ENCODE peak calls at places on chromosome 11, in six cellular contexts. G is NCI-H187, I is anterior cingulate cortex, U is GM13976, W is A549, F is Peyer's patch. N is an unnamed sample.

GRCh38 chr11:128240546-128240945 is 346.8 kb downstream of the ETS1 start:
- DNase-seq in G (no peak), F (no peak), U (no peak), I (no peak), W (no peak), N (peak; percentile 62)

GRCh38 chr11:76232026-76232665 is 25.8 kb upstream of the WNT11 start:
- DNase-seq in W (no peak), I (no peak), U (peak; percentile 83), F (no peak), G (no peak), N (no peak)

GRCh38 chr11:3180869-3181268 is 15.8 kb upstream of the OSBPL5 start:
- DNase-seq in F (no peak), G (no peak), U (no peak), W (no peak), I (no peak), N (no peak)

GRCh38 chr11:128814856-128815705 is 52.0 kb downstream of the KCNJ1 start:
- DNase-seq in I (no peak), G (no peak), U (no peak), W (no peak), F (no peak), N (peak; percentile 39)

GRCh38 chr11:44565008-44565745 is at the start of gene CD82:
- DNase-seq in I (peak; percentile 99), U (peak; percentile 98), W (peak; percentile 96), F (peak; percentile 100), G (peak; percentile 83), N (peak; percentile 93)

GRCh38 chr11:9691865-9692264 is 28.0 kb downstream of the SWAP70 start:
- DNase-seq in U (no peak), F (no peak), W (no peak), I (no peak), G (no peak), N (no peak)

GRCh38 chr11:13336246-13336873 is 58.8 kb downstream of the BMAL1 start:
- DNase-seq in W (peak; percentile 61), F (no peak), U (no peak), G (no peak), I (no peak), N (no peak)

GRCh38 chr11:62708423-62709261 is 1.2 kb downstream of the GNG3 start:
- DNase-seq in U (no peak), G (no peak), F (peak; percentile 62), I (no peak), W (no peak), N (no peak)

GRCh38 chr11:71145368-71145767 is 107.0 kb downstream of the SHANK2 start:
- DNase-seq in G (no peak), I (no peak), F (no peak), U (no peak), W (no peak), N (no peak)

GRCh38 chr11:131770801-131771200 is 400.4 kb downstream of the NTM start:
- DNase-seq in I (no peak), W (no peak), U (no peak), G (no peak), F (no peak), N (no peak)

GRCh38 chr11:6526411-6527135 is 29.5 kb downstream of the DNHD1 start:
- DNase-seq in F (no peak), G (no peak), U (no peak), W (no peak), I (no peak), N (no peak)

GRCh38 chr11:123170929-123171328 is 24.1 kb downstream of the CLMP start:
- DNase-seq in U (no peak), I (no peak), W (no peak), G (no peak), F (no peak), N (no peak)

GRCh38 chr11:28983780-28984179 is 875.6 kb downstream of the METTL15 start:
- DNase-seq in F (no peak), I (no peak), W (no peak), G (no peak), U (no peak), N (no peak)

GRCh38 chr11:60265373-60266214 is 14.9 kb upstream of the MS4A4A start:
- DNase-seq in I (no peak), G (no peak), U (peak; percentile 29), W (peak; percentile 36), F (no peak), N (peak; percentile 3)

GRCh38 chr11:117425679-117426296 is 98.1 kb downstream of the CEP164 start:
- DNase-seq in W (no peak), U (no peak), G (no peak), F (no peak), I (no peak), N (no peak)

GRCh38 chr11:39209966-39210365 is 2249.5 kb downstream of the LRRC4C start:
- DNase-seq in I (no peak), G (no peak), W (no peak), U (no peak), F (no peak), N (no peak)

GRCh38 chr11:123018702-123019101 is 37.1 kb upstream of the BSX start:
- DNase-seq in U (no peak), F (no peak), W (no peak), I (no peak), G (no peak), N (no peak)

GRCh38 chr11:118436639-118437045 is 350 bp downstream of the KMT2A start:
- DNase-seq in I (no peak), G (no peak), F (no peak), W (no peak), U (no peak), N (no peak)

GRCh38 chr11:19727246-19727645 is 14.6 kb downstream of the NAV2 start:
- DNase-seq in G (no peak), W (no peak), I (no peak), F (no peak), U (no peak), N (no peak)

GRCh38 chr11:127943152-127943551 is 644.2 kb downstream of the ETS1 start:
- DNase-seq in W (no peak), F (no peak), G (no peak), I (no peak), U (no peak), N (no peak)